ENCODE peak calls at places on chromosomes 7 and 10, in five cellular contexts. A is cardiac fibroblast, I is astrocyte of the cerebellum, W is fibroblast of lung, T is mammary epithelial cell. K is an unnamed sample.

GRCh38 chr10:80277016-80277415 is 12.4 kb downstream of the MAT1A start:
- DNase-seq in A (no peak), I (no peak), W (no peak), T (no peak), K (no peak)

GRCh38 chr10:94299417-94299816 is 63.3 kb downstream of the NOC3L start:
- DNase-seq in A (peak; percentile 54), I (peak; percentile 81), W (peak; percentile 86), T (peak; percentile 71), K (no peak)

GRCh38 chr10:14543048-14543903 is 212.6 kb upstream of the FRMD4A start:
- DNase-seq in A (peak; percentile 23), I (no peak), W (peak; percentile 19), T (no peak), K (no peak)

GRCh38 chr10:96334888-96335526 is 23.8 kb downstream of the OPALIN start:
- DNase-seq in A (peak; percentile 58), I (peak; percentile 9), W (peak; percentile 14), T (peak; percentile 9), K (no peak)

GRCh38 chr10:43970018-43970698 is 321.5 kb upstream of the ZNF32 start:
- DNase-seq in A (no peak), I (no peak), W (no peak), T (no peak), K (no peak)

GRCh38 chr7:134782121-134782623 is 2.7 kb downstream of the CALD1 start:
- DNase-seq in A (peak; percentile 62), I (no peak), W (peak; percentile 80), T (no peak), K (no peak)

GRCh38 chr7:107404740-107405537 is 64.9 kb upstream of the GPR22 start:
- DNase-seq in A (no peak), I (no peak), W (no peak), T (peak; percentile 47), K (no peak)

GRCh38 chr7:110531186-110531585 is 559.7 kb upstream of the LRRN3 start:
- DNase-seq in A (no peak), I (no peak), W (peak; percentile 56), T (peak; percentile 77), K (no peak)

GRCh38 chr7:30752979-30753378 is 1.0 kb downstream of the INMT start:
- DNase-seq in A (peak; percentile 87), I (no peak), W (peak; percentile 38), T (no peak), K (no peak)

GRCh38 chr7:157292770-157293412 is 43.9 kb upstream of the DNAJB6 start:
- DNase-seq in A (no peak), I (no peak), W (no peak), T (peak; percentile 76), K (no peak)

GRCh38 chr10:110496553-110497437 is 912 bp upstream of the DUSP5 start:
- DNase-seq in A (no peak), I (no peak), W (no peak), T (no peak), K (no peak)

GRCh38 chr7:22350466-22351328 is 6.3 kb downstream of the RAPGEF5 start:
- DNase-seq in A (peak; percentile 15), I (peak; percentile 2), W (peak; percentile 75), T (peak; percentile 44), K (no peak)

GRCh38 chr10:17850526-17850925 is 41.4 kb downstream of the MRC1 start:
- DNase-seq in A (no peak), I (no peak), W (no peak), T (no peak), K (no peak)

GRCh38 chr7:42605381-42605780 is 306.5 kb downstream of the C7orf25 start:
- DNase-seq in A (no peak), I (peak; percentile 62), W (peak; percentile 64), T (peak; percentile 21), K (no peak)

GRCh38 chr7:55439627-55440026 is 74.5 kb downstream of the LANCL2 start:
- DNase-seq in A (peak; percentile 8), I (no peak), W (peak; percentile 49), T (peak; percentile 31), K (peak; percentile 70)

GRCh38 chr10:73136627-73137026 is 26.4 kb downstream of the NUDT13 start:
- DNase-seq in A (no peak), I (no peak), W (no peak), T (no peak), K (no peak)

GRCh38 chr10:36612436-36612835 is 513.0 kb upstream of the ANKRD30A start:
- DNase-seq in A (no peak), I (no peak), W (no peak), T (no peak), K (no peak)

GRCh38 chr10:21889477-21890275 is 113.9 kb downstream of the DNAJC1 start:
- DNase-seq in A (no peak), I (no peak), W (no peak), T (no peak), K (no peak)

GRCh38 chr7:17989546-17989945 is 38.1 kb downstream of the PRPS1L1 start:
- DNase-seq in A (no peak), I (no peak), W (peak; percentile 59), T (no peak), K (no peak)

GRCh38 chr10:65231148-65231547 is 1694.7 kb upstream of the LRRTM3 start:
- DNase-seq in A (no peak), I (no peak), W (no peak), T (no peak), K (no peak)

GRCh38 chr7:87872356-87872755 is 3.8 kb downstream of the SLC25A40 start:
- DNase-seq in A (no peak), I (no peak), W (no peak), T (no peak), K (no peak)

GRCh38 chr10:73424478-73424877 is 8.9 kb downstream of the MSS51 start:
- DNase-seq in A (no peak), I (no peak), W (no peak), T (no peak), K (no peak)

GRCh38 chr10:61164458-61165160 is 220.6 kb upstream of the RHOBTB1 start:
- DNase-seq in A (no peak), I (no peak), W (no peak), T (peak; percentile 3), K (no peak)

GRCh38 chr7:135971366-135971725 is 5.8 kb downstream of the MTPN start:
- DNase-seq in A (no peak), I (no peak), W (no peak), T (no peak), K (no peak)

GRCh38 chr7:28330384-28331070 is 81.8 kb upstream of the CREB5 start:
- DNase-seq in A (peak; percentile 10), I (no peak), W (peak; percentile 17), T (no peak), K (no peak)

GRCh38 chr7:7178081-7178480 is 4.3 kb upstream of the C1GALT1 start:
- DNase-seq in A (no peak), I (no peak), W (no peak), T (peak; percentile 86), K (no peak)

GRCh38 chr10:98852686-98853085 is 383.0 kb downstream of the HPSE2 start:
- DNase-seq in A (no peak), I (no peak), W (no peak), T (no peak), K (no peak)

GRCh38 chr10:98855403-98856189 is 380.1 kb downstream of the HPSE2 start:
- DNase-seq in A (no peak), I (no peak), W (no peak), T (no peak), K (no peak)

GRCh38 chr10:98861962-98862361 is 373.7 kb downstream of the HPSE2 start:
- DNase-seq in A (no peak), I (no peak), W (no peak), T (no peak), K (no peak)

DNA sequence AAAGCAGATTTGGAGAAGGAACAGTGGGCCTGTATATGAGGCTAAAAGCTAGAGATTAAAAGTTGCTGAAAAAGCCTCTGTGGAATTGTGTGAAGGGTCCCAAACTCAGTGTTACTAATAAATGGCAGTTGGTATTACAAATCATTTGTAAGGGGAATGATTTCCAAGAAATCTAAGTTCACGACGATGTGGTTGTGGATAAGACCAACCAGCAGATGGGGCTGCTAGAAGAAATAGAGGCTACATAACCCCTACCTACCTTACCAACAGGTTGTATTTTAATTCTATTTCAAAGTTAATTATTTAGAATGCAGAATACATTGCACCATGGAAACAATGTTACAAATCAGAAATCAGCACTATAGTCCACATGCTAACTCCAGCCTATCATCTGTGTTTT is 377.1 kb downstream of the HPSE2 start:
- DNase-seq in A (no peak), I (no peak), W (no peak), T (no peak), K (no peak)
- TF ChIP-seq CTCF in A (no peak), I (peak; percentile 3), W (peak; percentile 31), T (no peak), K (no peak)

GRCh38 chr10:98262571-98262970 is 5.4 kb downstream of the LOXL4 start:
- DNase-seq in A (peak; percentile 59), I (no peak), W (peak; percentile 23), T (peak; percentile 42), K (no peak)
- TF ChIP-seq CTCF in A (peak; percentile 66), I (peak; percentile 10), W (peak; percentile 33), T (peak; percentile 47), K (no peak)

GRCh38 chr7:117157121-117157870 is 165.6 kb downstream of the WNT2 start:
- DNase-seq in A (peak; percentile 96), I (peak; percentile 93), W (peak; percentile 97), T (peak; percentile 60), K (peak; percentile 37)
- TF ChIP-seq CTCF in A (peak; percentile 51), I (peak; percentile 53), W (peak; percentile 58), T (no peak), K (peak; percentile 52)

GRCh38 chr7:21293771-21294170 is 134.1 kb upstream of the SP4 start:
- DNase-seq in A (no peak), I (no peak), W (no peak), T (no peak), K (no peak)
- TF ChIP-seq CTCF in A (no peak), I (no peak), W (no peak), T (no peak), K (no peak)

GRCh38 chr7:148114807-148115206 is 475.8 kb upstream of the C7orf33 start:
- DNase-seq in A (no peak), I (no peak), W (no peak), T (no peak), K (no peak)

GRCh38 chr7:148105853-148106252 is 484.7 kb upstream of the C7orf33 start:
- DNase-seq in A (no peak), I (no peak), W (no peak), T (no peak), K (no peak)

GRCh38 chr7:148107741-148108140 is 482.8 kb upstream of the C7orf33 start:
- DNase-seq in A (no peak), I (no peak), W (no peak), T (no peak), K (no peak)

GRCh38 chr7:148108381-148108780 is 482.2 kb upstream of the C7orf33 start:
- DNase-seq in A (no peak), I (no peak), W (no peak), T (no peak), K (no peak)

GRCh38 chr7:148110097-148110868 is 480.3 kb upstream of the C7orf33 start:
- DNase-seq in A (peak; percentile 1), I (no peak), W (no peak), T (no peak), K (no peak)
- TF ChIP-seq CTCF in A (no peak), I (no peak), W (no peak), T (no peak), K (no peak)

GRCh38 chr10:77965294-77965693 is 38.7 kb upstream of the DLG5 start:
- DNase-seq in A (peak; percentile 67), I (no peak), W (peak; percentile 91), T (peak; percentile 49), K (no peak)
- TF ChIP-seq CTCF in A (peak; percentile 2), I (no peak), W (no peak), T (no peak), K (no peak)

K was measured in dorsolateral prefrontal cortex.